ENCODE peak calls at places on chromosomes 13 and 19, in five cellular contexts. W, Y, O, F and B are unnamed samples.

GRCh38 chr13:66618702-66619101 is 611.4 kb downstream of the PCDH9 start:
- DNase-seq in W (no peak), Y (peak; percentile 3), O (peak; percentile 5), F (no peak), B (peak; percentile 26)

GRCh38 chr19:36916991-36917390 is 859 bp downstream of the ZNF568 start:
- DNase-seq in W (no peak), Y (no peak), O (no peak), F (no peak), B (no peak)

GRCh38 chr19:51690359-51691121 is 2.6 kb upstream of the SPACA6 start:
- DNase-seq in W (peak; percentile 84), Y (peak; percentile 91), O (no peak), F (no peak), B (no peak)

GRCh38 chr19:17209126-17210036 is 5.8 kb upstream of the USE1 start:
- DNase-seq in W (peak; percentile 100), Y (peak; percentile 99), O (no peak), F (no peak), B (peak; percentile 75)

GRCh38 chr13:28630864-28631263 is 28.1 kb upstream of the POMP start:
- DNase-seq in W (no peak), Y (no peak), O (no peak), F (no peak), B (no peak)

GRCh38 chr19:15307169-15307568 is 25.2 kb downstream of the BRD4 start:
- DNase-seq in W (no peak), Y (no peak), O (no peak), F (no peak), B (no peak)

GRCh38 chr19:2721570-2722540 is 683 bp upstream of the DIRAS1 start:
- DNase-seq in W (no peak), Y (no peak), O (no peak), F (no peak), B (no peak)

GRCh38 chr13:40178130-40178529 is 488.3 kb downstream of the FOXO1 start:
- DNase-seq in W (no peak), Y (no peak), O (no peak), F (no peak), B (no peak)

GRCh38 chr19:30385666-30386065 is 13.5 kb downstream of the ZNF536 start:
- DNase-seq in W (no peak), Y (no peak), O (no peak), F (no peak), B (no peak)

GRCh38 chr13:29587645-29588044 is 7.8 kb downstream of the SLC7A1 start:
- DNase-seq in W (no peak), Y (no peak), O (no peak), F (no peak), B (no peak)

GRCh38 chr19:10344780-10345179 is 5.4 kb upstream of the ICAM3 start:
- DNase-seq in W (no peak), Y (no peak), O (no peak), F (no peak), B (no peak)

GRCh38 chr19:19146000-19146608 is 7.8 kb upstream of the TMEM161A start:
- DNase-seq in W (peak; percentile 100), Y (peak; percentile 82), O (peak; percentile 35), F (no peak), B (no peak)

GRCh38 chr19:31611348-31611877 is 262.2 kb upstream of the TSHZ3 start:
- DNase-seq in W (no peak), Y (no peak), O (no peak), F (no peak), B (no peak)

GRCh38 chr13:49082653-49083536 is 107.2 kb downstream of the FNDC3A start:
- DNase-seq in W (no peak), Y (no peak), O (no peak), F (peak; percentile 48), B (no peak)

GRCh38 chr13:99154064-99154463 is 46.6 kb upstream of the UBAC2 start:
- DNase-seq in W (no peak), Y (no peak), O (no peak), F (no peak), B (no peak)
- TF ChIP-seq EZH2 in W (no peak), Y (no peak), O (no peak), F (no peak), B (no peak)

GRCh38 chr19:57334191-57334590 is 13.9 kb downstream of the ZNF543 start:
- DNase-seq in W (no peak), Y (no peak), O (peak; percentile 29), F (no peak), B (no peak)
- H3K4me2 ChIP-seq in W (no peak overlapping the region), Y (no peak overlapping the region), O (no peak overlapping the region), F (no peak overlapping the region), B (no peak overlapping the region)

GRCh38 chr19:35291259-35291658 is 702 bp upstream of the MAG start:
- DNase-seq in W (no peak), Y (no peak), O (no peak), F (no peak), B (no peak)

GRCh38 chr19:35291916-35292315 is at the start of gene MAG:
- DNase-seq in W (no peak), Y (no peak), O (no peak), F (no peak), B (no peak)

GRCh38 chr19:35292986-35293732 is 1.2 kb downstream of the MAG start:
- DNase-seq in W (no peak), Y (no peak), O (no peak), F (no peak), B (no peak)

GRCh38 chr19:35293733-35294309 is 1.9 kb downstream of the MAG start:
- DNase-seq in W (no peak), Y (no peak), O (no peak), F (no peak), B (no peak)

GRCh38 chr19:35292421-35292820 is 460 bp downstream of the MAG start:
- DNase-seq in W (no peak), Y (no peak), O (no peak), F (no peak), B (no peak)
- TF ChIP-seq CEBPB in W (no peak), Y (no peak), O (no peak), F (no peak), B (no peak)

DNA sequence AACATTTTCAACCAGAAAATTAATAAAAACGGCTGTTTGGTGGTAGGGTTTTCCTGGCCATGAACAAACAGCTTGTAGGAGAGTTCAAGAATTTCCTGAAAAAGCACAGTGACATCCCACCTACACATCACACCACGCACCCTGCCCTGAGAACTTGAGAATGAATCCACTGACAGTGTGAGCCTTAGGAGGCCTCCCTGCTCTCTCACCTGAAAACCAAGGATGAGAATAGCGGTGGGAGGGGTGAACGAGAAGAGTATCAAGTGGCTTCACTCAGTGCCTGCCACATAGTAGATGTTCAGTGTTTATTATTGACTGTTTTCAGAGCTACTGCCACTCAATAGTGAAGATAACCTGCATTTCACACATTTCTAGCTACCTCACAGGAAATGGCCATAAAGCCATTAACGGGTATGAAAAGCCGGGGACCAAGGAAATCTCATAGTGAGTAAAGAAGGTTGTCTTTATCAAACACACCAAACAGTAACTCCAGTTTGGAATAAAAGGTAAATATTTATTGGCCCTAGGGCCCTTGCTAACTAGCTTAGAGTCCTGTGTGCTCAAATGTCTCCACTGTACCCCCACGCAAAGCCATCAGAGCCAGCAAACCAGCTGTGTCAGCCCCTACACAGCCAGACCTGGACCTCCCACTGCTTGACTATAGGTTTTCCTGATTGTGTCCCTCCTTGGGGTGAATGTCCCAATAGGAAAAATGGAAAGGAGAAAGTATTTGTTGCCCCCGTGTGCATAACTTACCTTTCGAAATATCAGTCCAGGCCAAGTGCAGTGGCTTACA is 40.6 kb downstream of the TPT1 start:
- DNase-seq in W (no peak), Y (no peak), O (no peak), F (no peak), B (no peak)
- TF ChIP-seq EZH2 in W (no peak), Y (no peak), O (no peak), F (no peak), B (no peak)

GRCh38 chr19:33398361-33399060 is 25.0 kb downstream of the CEBPG start:
- DNase-seq in W (no peak), Y (no peak), O (no peak), F (no peak), B (no peak)

GRCh38 chr19:33394723-33395560 is 21.4 kb downstream of the CEBPG start:
- DNase-seq in W (no peak), Y (no peak), O (no peak), F (no peak), B (no peak)

GRCh38 chr19:33395561-33396550 is 22.3 kb downstream of the CEBPG start:
- DNase-seq in W (no peak), Y (no peak), O (no peak), F (no peak), B (no peak)

GRCh38 chr19:33397536-33398360 is 24.2 kb downstream of the CEBPG start:
- DNase-seq in W (no peak), Y (peak; percentile 70), O (peak; percentile 50), F (no peak), B (no peak)

DNA sequence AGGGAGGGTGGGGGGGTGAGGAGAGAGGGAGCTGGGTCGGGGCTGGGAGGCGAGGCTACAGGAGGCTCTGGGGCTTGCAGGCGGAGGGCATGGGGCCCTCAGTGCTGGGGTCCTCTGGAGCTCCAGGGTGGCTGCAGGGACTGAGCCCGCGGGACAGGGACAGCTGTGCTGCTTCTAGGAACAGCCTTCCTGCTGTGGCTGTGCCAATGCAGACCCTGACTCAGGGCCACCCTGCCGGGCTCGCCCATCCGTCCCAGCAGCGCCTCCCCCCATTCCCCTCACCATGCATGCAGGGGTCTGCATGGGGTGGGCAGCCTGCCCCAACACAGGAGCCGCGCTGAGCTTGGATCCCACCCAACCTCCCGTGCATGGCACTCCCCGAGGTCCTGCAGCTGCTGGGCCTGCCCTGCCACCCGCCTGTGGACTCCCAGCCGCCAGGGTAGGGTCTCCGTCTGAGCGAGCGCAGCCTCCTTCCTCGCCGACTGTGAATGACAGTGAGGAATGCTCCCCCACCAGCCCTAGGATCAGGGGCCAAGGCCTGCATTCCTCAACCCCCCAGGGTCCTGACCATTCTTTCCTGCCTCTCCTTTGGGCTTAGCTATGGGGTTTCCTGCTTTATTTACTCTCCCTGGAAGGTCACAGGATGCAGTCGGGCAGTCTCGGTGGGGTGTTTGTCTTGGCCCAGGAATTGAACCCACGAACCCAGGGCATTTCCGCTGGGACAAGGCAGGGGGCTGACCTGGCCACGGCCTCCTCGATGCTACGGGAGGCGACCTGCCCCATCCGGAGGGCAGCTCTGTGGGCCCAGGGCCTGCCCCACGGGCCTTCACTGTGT is 23.4 kb downstream of the CEBPG start:
- DNase-seq in W (no peak), Y (no peak), O (peak; percentile 95), F (no peak), B (no peak)
- H3K4me2 ChIP-seq in W (no peak overlapping the region), Y (no peak overlapping the region), O (peak overlapping the region; percentile 69), F (no peak overlapping the region), B (no peak overlapping the region)

DNA sequence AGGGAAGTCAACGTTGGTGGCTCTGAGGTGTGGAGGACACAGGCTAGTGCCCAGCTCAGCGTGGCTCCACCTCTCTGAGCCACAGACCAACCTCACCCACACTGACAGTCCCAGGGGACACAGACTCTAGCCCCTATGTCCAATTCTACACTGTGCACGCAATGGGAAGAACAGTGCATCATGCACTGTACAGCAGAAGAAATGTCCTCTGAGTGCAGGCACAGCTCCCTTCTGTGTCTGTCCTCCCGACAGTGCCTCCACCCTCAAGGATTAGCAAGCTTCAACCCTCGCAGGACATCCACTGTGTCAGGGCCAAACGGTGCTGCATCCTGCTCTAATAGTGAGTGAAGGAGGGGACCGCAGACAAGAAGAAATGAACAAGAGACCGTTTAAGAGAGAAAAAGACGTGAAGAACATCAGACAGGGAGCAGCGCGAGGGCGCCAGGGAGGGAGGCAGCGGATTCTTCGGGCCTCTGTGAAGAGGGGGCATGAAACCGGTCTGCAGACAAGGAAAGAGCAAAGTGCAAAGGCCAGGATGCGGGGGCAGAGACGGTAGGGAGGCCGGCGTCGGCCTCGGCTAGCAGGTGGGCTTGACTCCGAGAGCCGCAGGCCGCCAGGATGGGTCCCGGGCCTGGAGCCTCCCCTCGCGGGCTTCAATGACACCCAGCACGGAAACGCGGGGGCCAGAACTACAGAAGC is 644 bp downstream of the ZNF837 start:
- DNase-seq in W (no peak), Y (no peak), O (peak; percentile 83), F (no peak), B (no peak)
- TF ChIP-seq CEBPB in W (no peak), Y (no peak), O (no peak), F (no peak), B (no peak)